ENCODE peak calls at places on chromosomes 12 and 14, in four cellular contexts. One of them, this sample, is unnamed.

GRCh38 chr12:103538397-103538796 is 42.6 kb upstream of the C12orf42 start:
- DNase-seq in OCI-LY7: no peak
- DNase-seq in fibroblast of lung: no peak
- DNase-seq in AG08396: no peak
- DNase-seq in this sample: no peak

GRCh38 chr12:94813314-94813713 is 163.0 kb upstream of the TMCC3 start:
- DNase-seq in OCI-LY7: peak
- DNase-seq in fibroblast of lung: no peak
- DNase-seq in AG08396: no peak
- DNase-seq in this sample: no peak

GRCh38 chr12:11941601-11942360 is 129.0 kb upstream of the BCL2L14 start:
- DNase-seq in AG08396: peak
- DNase-seq in fibroblast of lung: peak
- DNase-seq in OCI-LY7: no peak
- DNase-seq in this sample: peak

GRCh38 chr12:53214687-53215455 is 7.8 kb upstream of the ITGB7 start:
- DNase-seq in fibroblast of lung: no peak
- DNase-seq in AG08396: no peak
- DNase-seq in OCI-LY7: peak
- DNase-seq in this sample: no peak

GRCh38 chr12:32091696-32092095 is 15.0 kb upstream of the BICD1 start:
- DNase-seq in fibroblast of lung: no peak
- DNase-seq in AG08396: no peak
- DNase-seq in OCI-LY7: no peak
- DNase-seq in this sample: no peak

GRCh38 chr14:36807727-36808126 is 146.1 kb downstream of the PAX9 start:
- DNase-seq in OCI-LY7: no peak
- DNase-seq in fibroblast of lung: no peak
- DNase-seq in AG08396: no peak
- DNase-seq in this sample: no peak

GRCh38 chr12:47832263-47832933 is 12.7 kb upstream of the HDAC7 start:
- DNase-seq in fibroblast of lung: no peak
- DNase-seq in AG08396: no peak
- DNase-seq in OCI-LY7: peak
- DNase-seq in this sample: no peak

GRCh38 chr12:101713059-101713682 is 15.7 kb downstream of the CHPT1 start:
- DNase-seq in AG08396: no peak
- DNase-seq in fibroblast of lung: no peak
- DNase-seq in OCI-LY7: no peak
- DNase-seq in this sample: no peak

GRCh38 chr14:55388160-55388559 is 23.5 kb downstream of the ATG14 start:
- DNase-seq in AG08396: no peak
- DNase-seq in OCI-LY7: no peak
- DNase-seq in fibroblast of lung: peak
- DNase-seq in this sample: no peak

GRCh38 chr14:35366048-35366428 is 38.5 kb downstream of the NFKBIA start:
- DNase-seq in fibroblast of lung: peak
- DNase-seq in OCI-LY7: no peak
- DNase-seq in AG08396: no peak
- DNase-seq in this sample: no peak